ENCODE peak calls at places on chromosomes 2 and 18, in six cellular contexts. J, Y, O, N, T and F are unnamed samples.

GRCh38 chr18:11146238-11146946 is 3.0 kb downstream of the PIEZO2 start:
- DNase-seq in J (no peak), O (peak), T (no peak), N (peak), Y (no peak), F (no peak)

GRCh38 chr2:230687498-230687897 is 25.1 kb upstream of the CAB39 start:
- DNase-seq in O (no peak), J (peak), T (no peak), N (no peak), Y (peak), F (peak)

GRCh38 chr2:71734620-71735019 is 281.3 kb downstream of the DYSF start:
- DNase-seq in O (no peak), N (no peak), T (no peak), J (no peak), Y (no peak), F (no peak)

GRCh38 chr2:70010222-70011111 is 49.0 kb upstream of the ASPRV1 start:
- DNase-seq in N (no peak), T (no peak), J (peak), Y (no peak), O (no peak), F (no peak)

GRCh38 chr2:30305235-30305634 is 73.9 kb downstream of the LBH start:
- DNase-seq in Y (no peak), J (no peak), N (no peak), O (no peak), T (no peak), F (no peak)

GRCh38 chr2:191145769-191146471 is 4.9 kb downstream of the STAT4 start:
- DNase-seq in N (no peak), O (no peak), Y (no peak), T (no peak), J (no peak), F (no peak)

GRCh38 chr2:132797551-132797950 is 127.5 kb upstream of the LYPD1 start:
- DNase-seq in Y (peak), J (no peak), O (no peak), N (no peak), T (no peak), F (peak)

GRCh38 chr2:119426396-119426675 is 5.3 kb upstream of the TMEM37 start:
- DNase-seq in N (no peak), T (no peak), Y (no peak), O (no peak), J (no peak), F (no peak)

GRCh38 chr2:203330434-203330833 is 2.2 kb downstream of the ABI2 start:
- DNase-seq in Y (no peak), O (no peak), J (no peak), T (no peak), N (no peak), F (no peak)

GRCh38 chr18:57898506-57899124 is 95.5 kb upstream of the ATP8B1 start:
- DNase-seq in N (no peak), J (no peak), Y (peak), O (no peak), T (no peak), F (peak)

GRCh38 chr2:228652366-228652765 is 470.9 kb upstream of the SPHKAP start:
- DNase-seq in J (no peak), N (no peak), Y (peak), T (no peak), O (no peak), F (no peak)

GRCh38 chr18:77001979-77002378 is 130.6 kb downstream of the MBP start:
- DNase-seq in J (no peak), N (no peak), O (no peak), Y (no peak), T (no peak), F (no peak)

GRCh38 chr2:98145070-98145469 is 58.1 kb downstream of the VWA3B start:
- DNase-seq in N (no peak), O (no peak), J (no peak), T (no peak), Y (no peak), F (no peak)

GRCh38 chr2:205816268-205816667 is 134.0 kb downstream of the NRP2 start:
- DNase-seq in T (no peak), N (no peak), Y (no peak), J (no peak), O (no peak), F (no peak)

GRCh38 chr2:120850551-120850950 is 114.9 kb downstream of the GLI2 start:
- DNase-seq in Y (no peak), N (no peak), T (no peak), O (no peak), J (no peak), F (no peak)